ENCODE peak calls at places on chromosomes 11 and 22, in seven cellular contexts. E, T, G, D, K, Q and B are unnamed samples.

GRCh38 chr11:126112547-126112946 is 49.9 kb upstream of the CDON start:
- DNase-seq in E (no peak), G (no peak), T (no peak), K (no peak), D (no peak), Q (no peak), B (no peak)

GRCh38 chr11:128790200-128790599 is 76.9 kb downstream of the KCNJ1 start:
- DNase-seq in T (no peak), K (no peak), E (no peak), G (no peak), D (peak; percentile 39), Q (no peak), B (no peak)

GRCh38 chr11:128897841-128898240 is 6.7 kb downstream of the KCNJ5 start:
- DNase-seq in T (no peak), D (no peak), E (no peak), Q (no peak), K (no peak), G (no peak), B (no peak)

GRCh38 chr11:3111919-3112690 is 53.0 kb downstream of the OSBPL5 start:
- DNase-seq in T (no peak), E (no peak), Q (no peak), K (no peak), D (no peak), G (no peak), B (no peak)

GRCh38 chr22:24507742-24508141 is 12.6 kb downstream of the UPB1 start:
- DNase-seq in Q (no peak), T (no peak), D (no peak), E (no peak), K (no peak), G (no peak), B (no peak)

GRCh38 chr22:18156878-18157713 is 7.1 kb downstream of the USP18 start:
- DNase-seq in D (peak; percentile 75), G (peak; percentile 97), E (peak; percentile 42), T (peak; percentile 56), K (peak; percentile 97), Q (no peak), B (peak; percentile 55)

GRCh38 chr22:10778296-10778814 is 4749.6 kb upstream of the OR11H1 start:
- DNase-seq in G (no peak), D (no peak), K (no peak), Q (no peak), T (no peak), E (no peak), B (no peak)

GRCh38 chr11:74839445-74839844 is 90.8 kb downstream of the RNF169 start:
- DNase-seq in E (no peak), G (no peak), K (no peak), D (no peak), Q (no peak), T (no peak), B (no peak)

GRCh38 chr11:110023711-110024110 is 69.5 kb upstream of the ZC3H12C start:
- DNase-seq in G (no peak), D (no peak), K (no peak), T (no peak), E (no peak), Q (no peak), B (no peak)

GRCh38 chr22:17087176-17088131 is 2.7 kb downstream of the IL17RA start:
- DNase-seq in D (peak; percentile 27), K (no peak), E (no peak), Q (peak; percentile 51), G (no peak), T (no peak), B (no peak)

GRCh38 chr11:62324738-62325556 is 12.3 kb upstream of the ASRGL1 start:
- DNase-seq in G (peak; percentile 51), K (no peak), Q (no peak), T (no peak), E (peak; percentile 44), D (peak; percentile 40), B (peak; percentile 74)

GRCh38 chr11:75271730-75272129 is 31.2 kb downstream of the TPBGL start:
- DNase-seq in G (no peak), Q (no peak), K (no peak), D (no peak), T (no peak), E (no peak), B (no peak)

GRCh38 chr22:22903355-22903777 is 15.8 kb downstream of the IGLL5 start:
- DNase-seq in G (no peak), Q (no peak), T (no peak), D (no peak), E (no peak), K (no peak), B (no peak)

GRCh38 chr11:2564588-2565440 is 120.0 kb downstream of the KCNQ1 start:
- DNase-seq in E (no peak), G (no peak), K (no peak), D (peak; percentile 52), Q (peak; percentile 39), T (no peak), B (no peak)

GRCh38 chr11:68002943-68003845 is 703 bp downstream of the UNC93B1 start:
- DNase-seq in G (peak; percentile 89), Q (no peak), E (peak; percentile 59), D (no peak), T (peak; percentile 14), K (no peak), B (peak; percentile 58)

GRCh38 chr22:31734512-31734911 is 15.4 kb downstream of the PRR14L start:
- DNase-seq in Q (no peak), D (no peak), G (no peak), K (peak; percentile 28), T (no peak), E (no peak), B (no peak)

GRCh38 chr11:120911943-120912342 is 112.0 kb upstream of the TBCEL start:
- DNase-seq in D (no peak), G (no peak), E (no peak), K (no peak), Q (no peak), T (no peak), B (no peak)

GRCh38 chr11:17603056-17603825 is 56.2 kb downstream of the OTOG start:
- DNase-seq in D (no peak), G (no peak), Q (no peak), K (no peak), T (no peak), E (peak; percentile 24), B (no peak)

GRCh38 chr22:23058481-23059336 is 11.6 kb upstream of the GNAZ start:
- DNase-seq in G (no peak), T (no peak), K (no peak), Q (peak; percentile 37), D (no peak), E (no peak), B (no peak)

GRCh38 chr11:132445966-132446365 is 1075.6 kb downstream of the NTM start:
- DNase-seq in Q (no peak), G (no peak), D (no peak), K (no peak), T (no peak), E (no peak), B (no peak)